ENCODE peak calls at places on chromosome 1, in nine cellular contexts. K is midbrain; I is stimulated activated naive B cell treated with anti-CD40 and anti-IgM and Interleukin-4, amounts not matched to agents 10 μg/mL and 1 μg/mL and 100 μg/mL, for 72 hours; Y is progenitor cell of endocrine pancreas; R is stimulated activated CD4-positive, alpha-beta T cell treated with anti-CD3 and anti-CD28 coated beads, Interleukin-2, amount 100 ng/mL, for 48 hours; W is thoracic aorta; B is colonic mucosa; Q is left cardiac atrium; H is EH. O is an unnamed sample.

GRCh38 chr1:241591317-241591716 is 48.9 kb downstream of the CHML start:
- DNase-seq in R (no peak), K (no peak), Y (no peak), B (no peak), Q (no peak), I (no peak), H (peak; percentile 86), W (no peak), O (peak; percentile 86)

GRCh38 chr1:17232759-17233661 is 15.9 kb upstream of the PADI3 start:
- DNase-seq in R (no peak), I (no peak), B (peak; percentile 67), Y (no peak), Q (no peak), K (no peak), H (peak; percentile 96), W (no peak), O (peak; percentile 91)

GRCh38 chr1:75672528-75673393 is 51.7 kb upstream of the ACADM start:
- DNase-seq in B (no peak), K (no peak), Q (no peak), W (no peak), R (no peak), I (no peak), Y (no peak), H (peak; percentile 90), O (peak; percentile 83)

GRCh38 chr1:7613851-7614205 is 157.3 kb upstream of the VAMP3 start:
- DNase-seq in H (no peak), I (no peak), K (no peak), R (no peak), Q (no peak), W (no peak), Y (no peak), B (no peak), O (no peak)

GRCh38 chr1:23728997-23729390 is 14.3 kb upstream of the ELOA start:
- DNase-seq in Q (no peak), I (no peak), W (no peak), K (no peak), Y (no peak), H (no peak), B (no peak), R (no peak), O (no peak)

GRCh38 chr1:181607524-181607923 is 124.2 kb downstream of the CACNA1E start:
- DNase-seq in R (no peak), K (no peak), I (no peak), Y (no peak), W (no peak), H (no peak), B (no peak), Q (no peak), O (no peak)

GRCh38 chr1:59125711-59126320 is 171.1 kb upstream of the FGGY start:
- DNase-seq in Y (no peak), I (no peak), K (no peak), B (no peak), H (peak; percentile 48), W (no peak), R (no peak), Q (no peak), O (no peak)

GRCh38 chr1:185656663-185657062 is 77.5 kb upstream of the HMCN1 start:
- DNase-seq in K (no peak), R (no peak), B (no peak), I (no peak), Q (no peak), Y (no peak), W (no peak), H (no peak), O (no peak)

GRCh38 chr1:185398022-185398421 is 81.0 kb upstream of the IVNS1ABP start:
- DNase-seq in Y (no peak), R (no peak), Q (no peak), H (no peak), W (no peak), B (no peak), K (no peak), I (no peak), O (no peak)

GRCh38 chr1:180611016-180611930 is 20.5 kb upstream of the XPR1 start:
- DNase-seq in B (no peak), Q (peak; percentile 24), R (no peak), W (no peak), K (peak; percentile 18), I (no peak), H (peak; percentile 66), Y (no peak), O (peak; percentile 87)

GRCh38 chr1:192401832-192402231 is 85.0 kb downstream of the RGS21 start:
- DNase-seq in R (no peak), K (no peak), Q (no peak), H (peak; percentile 23), B (no peak), W (no peak), Y (no peak), I (no peak), O (peak; percentile 46)

GRCh38 chr1:40936878-40937484 is 42.5 kb upstream of the CTPS1 start:
- DNase-seq in R (no peak), K (no peak), Q (no peak), H (peak; percentile 84), Y (no peak), B (no peak), W (no peak), I (no peak), O (peak; percentile 86)

GRCh38 chr1:236163460-236164153 is 21.3 kb downstream of the GPR137B start:
- DNase-seq in R (no peak), I (no peak), H (no peak), K (no peak), W (no peak), B (peak; percentile 11), Q (no peak), Y (no peak), O (no peak)